ENCODE peak calls at places on chromosomes 3 and 15, in eight cellular contexts. C, E, F, D, S, V, R and W are unnamed samples.

GRCh38 chr15:85129881-85130280 is 148.2 kb downstream of the PDE8A start:
- DNase-seq in V (no peak), S (no peak), C (no peak), D (no peak), R (no peak), F (no peak), E (no peak), W (no peak)

GRCh38 chr3:58173670-58174472 is 36.9 kb downstream of the DNASE1L3 start:
- DNase-seq in V (no peak), S (peak), R (peak), E (peak), C (no peak), D (peak), F (no peak), W (no peak)

GRCh38 chr3:171640520-171641412 is 169.5 kb downstream of the PLD1 start:
- DNase-seq in C (peak), S (no peak), F (peak), R (peak), D (no peak), E (no peak), V (peak), W (no peak)

GRCh38 chr3:8840556-8840955 is 71.1 kb upstream of the OXTR start:
- DNase-seq in D (no peak), V (peak), C (no peak), F (peak), R (peak), E (no peak), S (no peak), W (no peak)

GRCh38 chr3:149388001-149388435 is 10.6 kb upstream of the TM4SF1 start:
- DNase-seq in V (peak), D (no peak), R (peak), C (no peak), F (peak), E (no peak), S (no peak), W (no peak)

GRCh38 chr3:74302959-74303358 is 311.5 kb downstream of the CNTN3 start:
- DNase-seq in C (no peak), F (no peak), E (no peak), R (no peak), D (no peak), V (no peak), S (no peak), W (no peak)

GRCh38 chr3:126367316-126367805 is 10.2 kb upstream of the KLF15 start:
- DNase-seq in S (no peak), C (no peak), D (no peak), F (no peak), E (no peak), V (no peak), R (no peak), W (no peak)

GRCh38 chr3:57646723-57647122 is 46.2 kb downstream of the DENND6A start:
- DNase-seq in C (no peak), F (peak), S (no peak), E (no peak), D (no peak), V (peak), R (peak), W (no peak)

GRCh38 chr3:126911162-126912026 is 71.5 kb upstream of the PLXNA1 start:
- DNase-seq in R (peak), D (peak), E (no peak), F (peak), C (peak), S (peak), V (peak), W (no peak)

GRCh38 chr15:25545017-25545416 is 106.2 kb upstream of the UBE3A start:
- DNase-seq in V (peak), F (no peak), D (no peak), E (no peak), C (peak), R (no peak), S (no peak), W (no peak)

GRCh38 chr15:23690450-23690852 is 3.3 kb upstream of the NDN start:
- DNase-seq in E (no peak), V (peak), S (no peak), C (no peak), D (no peak), F (peak), R (no peak), W (no peak)

GRCh38 chr3:72380193-72380592 is 468.1 kb downstream of the SHQ1 start:
- DNase-seq in D (no peak), F (peak), E (no peak), S (no peak), C (no peak), R (peak), V (peak), W (no peak)

GRCh38 chr15:33145447-33145846 is 49.1 kb downstream of the FMN1 start:
- DNase-seq in C (peak), S (no peak), R (no peak), D (no peak), V (no peak), E (no peak), F (no peak), W (no peak)

GRCh38 chr15:80803580-80804525 is 24.7 kb downstream of the CEMIP start:
- DNase-seq in D (no peak), S (no peak), F (peak), R (no peak), E (no peak), C (peak), V (no peak), W (no peak)